ENCODE peak calls at places on chromosomes 11 and 22, in four cellular contexts. E is mammary epithelial cell, W is kidney, U is thoracic aorta. R is an unnamed sample.

GRCh38 chr11:29879560-29879959 is 137.3 kb downstream of the KCNA4 start:
- DNase-seq in E (no peak), U (no peak), W (no peak), R (no peak)

GRCh38 chr22:39130892-39131855 is 21.3 kb downstream of the CBX7 start:
- DNase-seq in U (no peak), W (no peak), E (no peak), R (no peak)

GRCh38 chr22:40592352-40593113 is 44.0 kb downstream of the MRTFA start:
- DNase-seq in W (no peak), E (no peak), U (no peak), R (no peak)

GRCh38 chr11:62646825-62647608 is 604 bp upstream of the GANAB start:
- DNase-seq in W (peak), U (no peak), E (no peak), R (no peak)

GRCh38 chr11:77529685-77530084 is 55.8 kb upstream of the PAK1 start:
- DNase-seq in W (no peak), U (no peak), E (no peak), R (no peak)

GRCh38 chr11:125410091-125410490 is 86.0 kb downstream of the FEZ1 start:
- DNase-seq in E (peak), W (peak), U (no peak), R (peak)

GRCh38 chr11:107043242-107043991 is 25.1 kb upstream of the GUCY1A2 start:
- DNase-seq in E (peak), U (no peak), W (no peak), R (peak)

GRCh38 chr11:2205214-2205770 is 33.7 kb upstream of the TH start:
- DNase-seq in W (peak), U (no peak), E (no peak), R (no peak)

GRCh38 chr11:43934359-43935130 is 7.9 kb upstream of the C11orf96 start:
- DNase-seq in E (no peak), U (no peak), W (no peak), R (no peak)

GRCh38 chr11:60085909-60086308 is 2.6 kb upstream of the MS4A2 start:
- DNase-seq in U (no peak), W (no peak), E (no peak), R (no peak)

GRCh38 chr11:134545521-134545920 is 133.5 kb upstream of the B3GAT1 start:
- DNase-seq in W (no peak), U (no peak), E (no peak), R (no peak)

GRCh38 chr22:34976474-34976873 is 89.5 kb upstream of the ISX start:
- DNase-seq in U (no peak), W (no peak), E (no peak), R (no peak)

GRCh38 chr11:44630511-44631210 is 65.2 kb downstream of the CD82 start:
- DNase-seq in W (peak), U (no peak), E (no peak), R (no peak)

GRCh38 chr11:128336203-128336602 is 251.2 kb downstream of the ETS1 start:
- DNase-seq in U (no peak), E (no peak), W (peak), R (peak)

GRCh38 chr11:128047026-128047425 is 540.3 kb downstream of the ETS1 start:
- DNase-seq in E (no peak), U (no peak), W (no peak), R (no peak)

GRCh38 chr22:44096736-44097135 is 72.6 kb downstream of the PARVB start:
- DNase-seq in U (no peak), W (peak), E (no peak), R (no peak)

GRCh38 chr11:45178890-45179663 is 32.6 kb downstream of the PRDM11 start:
- DNase-seq in E (peak), W (no peak), U (no peak), R (peak)

GRCh38 chr11:12017243-12017678 is 8.8 kb upstream of the DKK3 start:
- DNase-seq in W (no peak), E (peak), U (no peak), R (peak)